ENCODE peak calls at places on chromosome 16, in ten cellular contexts. One of them, this sample, is unnamed.

GRCh38 chr16:68447721-68448359 is 468 bp downstream of the SMPD3 start:
- DNase-seq in HCT116: no peak
- DNase-seq in uterus: no peak
- DNase-seq in upper lobe of right lung: no peak
- DNase-seq in A549: no peak
- DNase-seq in breast epithelium: no peak
- DNase-seq in mesendoderm: no peak
- DNase-seq in sigmoid colon: no peak
- DNase-seq in heart left ventricle: no peak
- DNase-seq in CD8-positive, alpha-beta T cell: no peak
- DNase-seq in this sample: no peak

GRCh38 chr16:12120331-12120981 is 143.9 kb downstream of the SNX29 start:
- DNase-seq in HCT116: no peak
- DNase-seq in uterus: no peak
- DNase-seq in upper lobe of right lung: peak
- DNase-seq in A549: no peak
- DNase-seq in breast epithelium: no peak
- DNase-seq in mesendoderm: no peak
- DNase-seq in sigmoid colon: peak
- DNase-seq in heart left ventricle: peak
- DNase-seq in CD8-positive, alpha-beta T cell: no peak
- DNase-seq in this sample: no peak

GRCh38 chr16:49183911-49184310 is 97.7 kb downstream of the CBLN1 start:
- DNase-seq in HCT116: peak
- DNase-seq in uterus: no peak
- DNase-seq in upper lobe of right lung: no peak
- DNase-seq in A549: peak
- DNase-seq in breast epithelium: no peak
- DNase-seq in mesendoderm: peak
- DNase-seq in sigmoid colon: no peak
- DNase-seq in heart left ventricle: no peak
- DNase-seq in CD8-positive, alpha-beta T cell: no peak
- DNase-seq in this sample: no peak

GRCh38 chr16:27544671-27545070 is 5.0 kb downstream of the GTF3C1 start:
- DNase-seq in HCT116: no peak
- DNase-seq in uterus: no peak
- DNase-seq in upper lobe of right lung: no peak
- DNase-seq in A549: no peak
- DNase-seq in breast epithelium: no peak
- DNase-seq in mesendoderm: no peak
- DNase-seq in sigmoid colon: peak
- DNase-seq in heart left ventricle: no peak
- DNase-seq in CD8-positive, alpha-beta T cell: no peak
- DNase-seq in this sample: no peak

GRCh38 chr16:69406780-69407331 is 17.6 kb upstream of the CYB5B start:
- DNase-seq in HCT116: peak
- DNase-seq in uterus: no peak
- DNase-seq in upper lobe of right lung: no peak
- DNase-seq in A549: peak
- DNase-seq in breast epithelium: no peak
- DNase-seq in mesendoderm: peak
- DNase-seq in sigmoid colon: no peak
- DNase-seq in heart left ventricle: no peak
- DNase-seq in CD8-positive, alpha-beta T cell: no peak
- DNase-seq in this sample: no peak

GRCh38 chr16:74455619-74456289 is 34.5 kb upstream of the CLEC18B start:
- DNase-seq in HCT116: no peak
- DNase-seq in uterus: no peak
- DNase-seq in upper lobe of right lung: no peak
- DNase-seq in A549: no peak
- DNase-seq in breast epithelium: no peak
- DNase-seq in mesendoderm: no peak
- DNase-seq in sigmoid colon: no peak
- DNase-seq in heart left ventricle: no peak
- DNase-seq in CD8-positive, alpha-beta T cell: no peak
- DNase-seq in this sample: no peak

GRCh38 chr16:77330332-77331043 is 104.3 kb downstream of the ADAMTS18 start:
- DNase-seq in HCT116: no peak
- DNase-seq in uterus: no peak
- DNase-seq in upper lobe of right lung: no peak
- DNase-seq in A549: no peak
- DNase-seq in breast epithelium: no peak
- DNase-seq in mesendoderm: peak
- DNase-seq in sigmoid colon: no peak
- DNase-seq in heart left ventricle: no peak
- DNase-seq in CD8-positive, alpha-beta T cell: no peak
- DNase-seq in this sample: no peak

GRCh38 chr16:70476272-70477020 is 22.1 kb downstream of the FCSK start:
- DNase-seq in HCT116: peak
- DNase-seq in uterus: no peak
- DNase-seq in upper lobe of right lung: no peak
- DNase-seq in A549: no peak
- DNase-seq in breast epithelium: no peak
- DNase-seq in mesendoderm: peak
- DNase-seq in sigmoid colon: no peak
- DNase-seq in heart left ventricle: no peak
- DNase-seq in CD8-positive, alpha-beta T cell: no peak
- DNase-seq in this sample: peak

GRCh38 chr16:23368469-23368868 is 66.4 kb downstream of the SCNN1B start:
- DNase-seq in HCT116: peak
- DNase-seq in uterus: no peak
- DNase-seq in upper lobe of right lung: no peak
- DNase-seq in A549: no peak
- DNase-seq in breast epithelium: no peak
- DNase-seq in mesendoderm: no peak
- DNase-seq in sigmoid colon: no peak
- DNase-seq in heart left ventricle: no peak
- DNase-seq in CD8-positive, alpha-beta T cell: no peak
- DNase-seq in this sample: no peak

GRCh38 chr16:27315333-27316037 is 1.7 kb downstream of the IL4R start:
- DNase-seq in HCT116: peak
- DNase-seq in uterus: peak
- DNase-seq in upper lobe of right lung: peak
- DNase-seq in A549: peak
- DNase-seq in breast epithelium: peak
- DNase-seq in mesendoderm: peak
- DNase-seq in sigmoid colon: peak
- DNase-seq in heart left ventricle: peak
- DNase-seq in CD8-positive, alpha-beta T cell: peak
- DNase-seq in this sample: no peak

GRCh38 chr16:28554634-28555423 is 1.1 kb downstream of the SGF29 start:
- DNase-seq in HCT116: no peak
- DNase-seq in uterus: no peak
- DNase-seq in upper lobe of right lung: no peak
- DNase-seq in A549: no peak
- DNase-seq in breast epithelium: no peak
- DNase-seq in mesendoderm: no peak
- DNase-seq in sigmoid colon: no peak
- DNase-seq in heart left ventricle: no peak
- DNase-seq in CD8-positive, alpha-beta T cell: no peak
- DNase-seq in this sample: no peak

GRCh38 chr16:10609410-10609774 is 29.0 kb upstream of the EMP2 start:
- DNase-seq in HCT116: no peak
- DNase-seq in uterus: no peak
- DNase-seq in upper lobe of right lung: no peak
- DNase-seq in A549: no peak
- DNase-seq in breast epithelium: no peak
- DNase-seq in mesendoderm: no peak
- DNase-seq in sigmoid colon: no peak
- DNase-seq in heart left ventricle: peak
- DNase-seq in CD8-positive, alpha-beta T cell: no peak
- DNase-seq in this sample: peak

GRCh38 chr16:86498155-86498651 is 12.1 kb upstream of the FOXF1 start:
- DNase-seq in HCT116: no peak
- DNase-seq in uterus: no peak
- DNase-seq in upper lobe of right lung: no peak
- DNase-seq in A549: no peak
- DNase-seq in breast epithelium: no peak
- DNase-seq in mesendoderm: peak
- DNase-seq in sigmoid colon: peak
- DNase-seq in heart left ventricle: no peak
- DNase-seq in CD8-positive, alpha-beta T cell: no peak
- DNase-seq in this sample: no peak

DNA sequence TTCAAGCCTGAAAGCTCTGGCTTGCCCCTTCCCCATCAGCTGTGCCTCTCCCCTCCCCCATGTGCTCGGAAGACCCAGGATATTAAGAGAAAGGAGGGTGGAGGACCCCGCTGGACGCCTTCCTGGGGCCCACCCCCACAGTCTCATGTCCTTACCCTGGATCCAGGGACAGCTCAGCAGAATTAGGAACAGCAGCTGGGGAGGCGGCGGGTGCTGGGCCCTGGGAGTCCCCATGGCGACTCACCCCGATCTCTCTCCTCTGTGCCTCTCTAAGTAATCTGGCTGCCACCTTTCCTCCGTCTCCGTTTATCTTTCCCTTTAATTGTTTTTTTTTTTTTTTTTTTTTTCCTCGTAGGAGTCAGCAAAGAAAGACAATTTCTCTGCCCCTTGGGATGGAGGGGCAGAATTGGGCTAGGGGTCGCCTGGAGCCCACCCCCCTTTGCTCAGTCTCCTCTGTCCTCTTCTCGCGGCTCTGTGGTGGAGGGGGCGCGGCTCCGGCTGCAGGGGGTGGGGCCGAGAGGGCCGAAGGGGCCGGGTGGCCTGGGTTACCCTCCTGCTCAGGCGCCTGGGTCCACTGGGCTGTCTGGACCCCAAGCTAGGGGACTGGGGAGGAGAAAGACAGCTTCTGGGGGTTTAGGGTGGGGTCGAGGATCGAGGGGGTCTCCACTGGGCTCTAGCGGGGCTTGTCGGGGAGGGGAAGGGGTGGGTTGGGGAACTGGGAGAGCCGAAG is 399 bp downstream of the SEZ6L2 start:
- DNase-seq in HCT116: no peak
- DNase-seq in uterus: no peak
- DNase-seq in upper lobe of right lung: peak
- DNase-seq in A549: peak
- DNase-seq in breast epithelium: no peak
- DNase-seq in mesendoderm: no peak
- DNase-seq in sigmoid colon: no peak
- DNase-seq in heart left ventricle: no peak
- DNase-seq in CD8-positive, alpha-beta T cell: no peak
- DNase-seq in this sample: no peak
- H3K27ac ChIP-seq in HCT116: peak
- H3K27ac ChIP-seq in uterus: no peak
- H3K27ac ChIP-seq in upper lobe of right lung: no peak
- H3K27ac ChIP-seq in A549: peak
- H3K27ac ChIP-seq in breast epithelium: peak
- H3K27ac ChIP-seq in mesendoderm: no peak
- H3K27ac ChIP-seq in sigmoid colon: no peak
- H3K27ac ChIP-seq in heart left ventricle: no peak
- H3K27ac ChIP-seq in CD8-positive, alpha-beta T cell: no peak
- H3K27ac ChIP-seq in this sample: peak

GRCh38 chr16:80372341-80372740 is 168.5 kb upstream of the DYNLRB2 start:
- DNase-seq in HCT116: no peak
- DNase-seq in uterus: no peak
- DNase-seq in upper lobe of right lung: no peak
- DNase-seq in A549: no peak
- DNase-seq in breast epithelium: no peak
- DNase-seq in mesendoderm: peak
- DNase-seq in sigmoid colon: no peak
- DNase-seq in heart left ventricle: no peak
- DNase-seq in CD8-positive, alpha-beta T cell: no peak
- DNase-seq in this sample: no peak
- H3K4me3 ChIP-seq in HCT116: no peak
- H3K4me3 ChIP-seq in uterus: no peak
- H3K4me3 ChIP-seq in upper lobe of right lung: no peak
- H3K4me3 ChIP-seq in A549: no peak
- H3K4me3 ChIP-seq in breast epithelium: no peak
- H3K4me3 ChIP-seq in mesendoderm: no peak
- H3K4me3 ChIP-seq in sigmoid colon: no peak
- H3K4me3 ChIP-seq in heart left ventricle: no peak
- H3K4me3 ChIP-seq in CD8-positive, alpha-beta T cell: no peak
- H3K4me3 ChIP-seq in this sample: no peak

GRCh38 chr16:84752600-84752999 is 52.8 kb downstream of the USP10 start:
- DNase-seq in HCT116: no peak
- DNase-seq in uterus: no peak
- DNase-seq in upper lobe of right lung: no peak
- DNase-seq in A549: no peak
- DNase-seq in breast epithelium: no peak
- DNase-seq in mesendoderm: no peak
- DNase-seq in sigmoid colon: no peak
- DNase-seq in heart left ventricle: no peak
- DNase-seq in CD8-positive, alpha-beta T cell: no peak
- DNase-seq in this sample: no peak
- H3K27ac ChIP-seq in HCT116: no peak
- H3K27ac ChIP-seq in uterus: no peak
- H3K27ac ChIP-seq in upper lobe of right lung: no peak
- H3K27ac ChIP-seq in A549: no peak
- H3K27ac ChIP-seq in breast epithelium: no peak
- H3K27ac ChIP-seq in mesendoderm: no peak
- H3K27ac ChIP-seq in sigmoid colon: no peak
- H3K27ac ChIP-seq in heart left ventricle: no peak
- H3K27ac ChIP-seq in CD8-positive, alpha-beta T cell: no peak
- H3K27ac ChIP-seq in this sample: no peak

DNA sequence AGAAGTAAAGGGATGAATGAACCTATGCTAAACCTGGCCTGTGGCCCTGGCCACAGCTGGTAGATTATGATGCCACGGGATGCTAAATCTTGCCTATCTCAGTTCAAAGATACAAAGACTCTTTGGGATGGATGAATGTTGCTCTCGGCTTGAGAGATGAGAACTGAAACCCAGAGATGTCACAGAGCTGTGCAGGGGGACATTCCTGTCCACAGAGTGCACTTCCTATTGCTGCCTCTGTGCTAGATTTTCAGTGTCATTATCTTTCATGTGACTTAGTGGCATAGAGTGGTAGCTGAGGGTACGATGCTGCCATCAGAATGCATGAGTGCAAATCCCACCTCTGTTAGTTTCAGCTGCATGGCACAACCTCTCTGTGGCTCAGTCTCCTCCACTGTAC is 2.3 kb upstream of the MT1M start:
- DNase-seq in HCT116: no peak
- DNase-seq in uterus: no peak
- DNase-seq in upper lobe of right lung: no peak
- DNase-seq in A549: no peak
- DNase-seq in breast epithelium: no peak
- DNase-seq in mesendoderm: no peak
- DNase-seq in sigmoid colon: no peak
- DNase-seq in heart left ventricle: no peak
- DNase-seq in CD8-positive, alpha-beta T cell: no peak
- DNase-seq in this sample: no peak
- H3K4me3 ChIP-seq in HCT116: no peak
- H3K4me3 ChIP-seq in uterus: no peak
- H3K4me3 ChIP-seq in upper lobe of right lung: no peak
- H3K4me3 ChIP-seq in A549: no peak
- H3K4me3 ChIP-seq in breast epithelium: no peak
- H3K4me3 ChIP-seq in mesendoderm: no peak
- H3K4me3 ChIP-seq in sigmoid colon: no peak
- H3K4me3 ChIP-seq in heart left ventricle: no peak
- H3K4me3 ChIP-seq in CD8-positive, alpha-beta T cell: no peak
- H3K4me3 ChIP-seq in this sample: no peak